ENCODE peak calls at places on chromosomes 11 and 22, in four cellular contexts. I is IMR-90; S is body of pancreas; H is CD8-positive, alpha-beta T cell. T is an unnamed sample. For H3K9me3, the result is how much of the 10 kb centered on the place peaks cover.

GRCh38 chr11:114317738-114318137 is 21.5 kb downstream of the NNMT start:
- DNase-seq in I (peak), H (no peak), S (no peak), T (no peak)

GRCh38 chr11:13238879-13239514 is 38.6 kb upstream of the BMAL1 start:
- DNase-seq in H (peak), S (peak), I (peak), T (peak)

GRCh38 chr11:123526027-123526805 is 96.1 kb downstream of the GRAMD1B start:
- DNase-seq in H (no peak), I (no peak), S (no peak), T (no peak)

GRCh38 chr22:23147632-23148387 is 2.5 kb downstream of the RAB36 start:
- DNase-seq in H (no peak), I (peak), S (peak), T (no peak)

GRCh38 chr11:128662960-128663359 is 30.9 kb upstream of the FLI1 start:
- DNase-seq in H (no peak), I (no peak), S (no peak), T (no peak)

GRCh38 chr11:7486731-7487130 is 1.4 kb downstream of the OLFML1 start:
- DNase-seq in H (no peak), S (no peak), I (no peak), T (no peak)

GRCh38 chr11:65692367-65692766 is 19.7 kb upstream of the KAT5 start:
- DNase-seq in H (no peak), I (no peak), S (no peak), T (no peak)

GRCh38 chr11:134638796-134639540 is 226.9 kb upstream of the B3GAT1 start:
- DNase-seq in H (no peak), S (no peak), I (no peak), T (no peak)

GRCh38 chr11:8707541-8708270 is 25.1 kb downstream of the RPL27A start:
- DNase-seq in H (no peak), I (no peak), S (peak), T (no peak)

GRCh38 chr11:46106530-46107407 is 14.5 kb downstream of the PHF21A start:
- DNase-seq in S (no peak), I (no peak), H (no peak), T (no peak)

GRCh38 chr22:38285015-38285414 is 12.2 kb upstream of the TMEM184B start:
- DNase-seq in S (no peak), H (no peak), I (no peak), T (no peak)

GRCh38 chr11:126350811-126351210 is 4.7 kb upstream of the ST3GAL4 start:
- DNase-seq in H (no peak), S (no peak), I (no peak), T (no peak)

GRCh38 chr11:110373061-110373702 is 56.6 kb upstream of the FDX1 start:
- DNase-seq in I (peak), H (no peak), S (no peak), T (no peak)

GRCh38 chr11:1297011-1297575 is 12.3 kb downstream of the TOLLIP start:
- DNase-seq in I (no peak), S (peak), H (no peak), T (no peak)

GRCh38 chr11:12007769-12008737 is at the start of gene DKK3:
- DNase-seq in H (no peak), S (no peak), I (peak), T (no peak)

GRCh38 chr11:131033151-131033651 is 116.9 kb upstream of the SNX19 start:
- DNase-seq in H (no peak), I (peak), S (peak), T (no peak)

GRCh38 chr11:63804259-63804658 is 9.0 kb upstream of the SPINDOC start:
- DNase-seq in H (no peak), S (peak), I (no peak), T (no peak)

GRCh38 chr22:44193537-44193896 is 12.8 kb downstream of the PARVG start:
- DNase-seq in S (no peak), H (no peak), I (no peak), T (no peak)

GRCh38 chr11:41498726-41499125 is 39.3 kb upstream of the LRRC4C start:
- DNase-seq in I (no peak), H (no peak), S (no peak), T (no peak)

GRCh38 chr11:117610045-117610444 is 187.0 kb downstream of the DSCAML1 start:
- DNase-seq in H (no peak), I (peak), S (no peak), T (no peak)

GRCh38 chr11:116853461-116854073 is 16.1 kb upstream of the APOA1 start:
- DNase-seq in S (peak), I (peak), H (peak), T (peak)

GRCh38 chr22:38345782-38346181 is 28.5 kb upstream of the CSNK1E start:
- DNase-seq in S (no peak), H (no peak), I (no peak), T (no peak)

GRCh38 chr11:119369035-119369925 is 12.2 kb downstream of the USP2 start:
- DNase-seq in H (no peak), I (no peak), S (no peak), T (no peak)

GRCh38 chr11:65545853-65546216 is 12.3 kb downstream of the LTBP3 start:
- DNase-seq in I (no peak), H (no peak), S (no peak), T (no peak)

GRCh38 chr11:117815262-117815803 is 9.2 kb downstream of the FXYD2 start:
- DNase-seq in S (peak), H (peak), I (no peak), T (peak)

GRCh38 chr11:2700415-2701211 is 819 bp upstream of the KCNQ1OT1 start:
- DNase-seq in I (no peak), S (peak), H (no peak), T (no peak)

GRCh38 chr11:36702330-36703054 is 104.5 kb upstream of the RAG2 start:
- DNase-seq in S (peak), I (peak), H (no peak), T (no peak)

GRCh38 chr22:48702573-48703264 is 1125.0 kb downstream of the BRD1 start:
- DNase-seq in I (no peak), H (no peak), S (peak), T (no peak)
- H3K9me3 ChIP-seq in I (half or more), H (under half), S (under half), T (under half)

DNA sequence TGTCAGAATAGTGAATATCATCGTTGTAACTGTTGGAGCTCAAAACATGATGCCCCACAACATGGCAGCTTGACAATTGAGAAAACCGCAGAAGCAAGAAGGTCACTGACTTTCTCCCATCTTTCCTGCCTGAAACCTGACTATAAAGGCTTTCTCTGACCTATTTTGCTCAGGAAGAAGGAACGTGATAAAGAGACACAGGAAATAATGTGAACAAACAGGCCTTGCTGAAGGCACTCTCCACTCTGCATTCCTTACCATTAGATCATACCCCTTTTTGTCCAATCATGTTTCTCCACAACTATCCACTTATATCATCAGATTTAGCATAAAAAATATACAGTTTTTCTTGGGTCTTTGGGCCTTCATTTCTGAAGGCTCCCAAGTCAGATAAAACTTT is 916.8 kb downstream of the METTL15 start:
- DNase-seq in H (no peak), I (peak), S (no peak), T (no peak)
- H3K9me3 ChIP-seq in H (under half), I (under half), S (under half), T (under half)

GRCh38 chr22:47284822-47285221 is 522.4 kb downstream of the TBC1D22A start:
- DNase-seq in S (no peak), I (no peak), H (no peak), T (no peak)

GRCh38 chr22:47282851-47283250 is 520.4 kb downstream of the TBC1D22A start:
- DNase-seq in S (no peak), I (no peak), H (no peak), T (no peak)

GRCh38 chr22:47282366-47282765 is 519.9 kb downstream of the TBC1D22A start:
- DNase-seq in I (no peak), S (no peak), H (no peak), T (no peak)

GRCh38 chr22:47284360-47284759 is 521.9 kb downstream of the TBC1D22A start:
- DNase-seq in H (no peak), I (no peak), S (no peak), T (no peak)

DNA sequence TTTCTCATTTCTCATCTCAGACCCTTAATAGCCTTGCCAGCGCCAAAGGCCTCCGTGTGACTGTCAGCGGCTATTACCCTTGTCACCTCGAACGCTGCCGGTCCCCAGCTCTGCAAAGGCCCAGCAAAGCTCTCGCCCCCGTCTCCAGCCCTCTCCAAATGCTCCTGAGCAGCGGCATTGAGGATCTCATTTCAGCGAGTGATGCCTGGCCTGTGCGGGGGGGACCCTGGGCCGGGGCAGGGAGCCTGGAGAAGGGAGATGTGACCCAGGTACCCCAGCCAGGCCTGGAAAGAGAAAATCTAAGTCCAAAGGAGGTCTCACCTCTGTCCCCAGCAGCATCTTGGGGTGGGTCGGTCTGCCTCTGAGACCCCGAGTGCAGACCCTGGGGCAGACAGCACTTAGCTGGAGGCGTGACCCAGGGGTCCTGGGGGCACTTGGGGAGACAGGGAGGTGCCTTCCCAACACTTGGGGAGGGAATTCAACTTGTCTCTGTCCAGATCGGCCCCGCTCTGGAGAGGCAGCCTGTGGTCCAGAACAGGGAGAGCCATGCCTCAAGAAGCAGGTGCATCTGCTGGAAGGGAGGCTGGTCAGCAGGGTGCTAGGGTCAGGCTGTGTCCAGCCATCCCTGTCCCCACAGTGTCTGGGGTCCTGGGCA is 521.3 kb downstream of the TBC1D22A start:
- DNase-seq in I (no peak), S (no peak), H (no peak), T (no peak)
- H3K9me3 ChIP-seq in I (under half), S (under half), H (under half), T (under half)

GRCh38 chr22:49097171-49097925 is 730.3 kb downstream of the BRD1 start:
- DNase-seq in I (no peak), S (no peak), H (no peak), T (no peak)
- H3K9me3 ChIP-seq in I (half or more), S (under half), H (under half), T (under half)

DNA sequence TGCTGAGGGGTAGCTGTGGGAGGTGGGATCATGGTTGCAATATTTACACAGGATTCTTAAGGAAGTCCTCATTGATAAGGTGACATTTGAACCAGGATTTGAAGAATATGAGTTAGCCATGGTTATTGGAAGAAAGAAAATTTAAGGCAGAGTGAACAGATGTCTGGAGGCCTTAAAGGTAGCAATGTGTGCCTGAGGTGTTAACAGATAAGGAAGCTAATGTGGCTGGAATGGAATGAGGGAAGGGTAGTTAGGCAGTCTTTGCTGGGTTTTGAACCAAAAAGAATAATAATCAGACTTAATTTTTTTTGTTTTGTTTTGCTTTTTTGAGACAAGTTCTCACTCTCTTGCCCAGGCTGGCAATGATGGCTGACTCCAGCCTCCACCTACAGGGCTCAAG is 9.7 kb upstream of the DEPDC7 start:
- DNase-seq in I (no peak), S (no peak), H (no peak), T (no peak)
- H3K9me3 ChIP-seq in I (under half), S (under half), H (under half), T (under half)